ENCODE peak calls at places on chromosomes 2 and 18, in nine cellular contexts. G, P, K, W, R, Q, L, D and U are unnamed samples.

GRCh38 chr2:185921048-185921756 is 182.6 kb downstream of the FSIP2 start:
- DNase-seq in K (peak), Q (no peak), G (no peak), R (no peak), W (no peak), D (no peak), P (no peak), L (no peak), U (no peak)

GRCh38 chr18:74689251-74689650 is 91.6 kb downstream of the ZNF407 start:
- DNase-seq in K (no peak), D (peak), W (no peak), L (no peak), G (no peak), P (no peak), R (no peak), Q (peak), U (no peak)

GRCh38 chr2:68745006-68745405 is 10.4 kb downstream of the ARHGAP25 start:
- DNase-seq in G (no peak), P (no peak), R (peak), Q (no peak), L (peak), K (no peak), D (no peak), W (no peak), U (no peak)

GRCh38 chr2:96909651-96910050 is 39.8 kb upstream of the SEMA4C start:
- DNase-seq in D (no peak), P (no peak), Q (no peak), L (no peak), R (no peak), W (no peak), G (no peak), K (no peak), U (no peak)

GRCh38 chr2:36343601-36344000 is 12.0 kb upstream of the CRIM1 start:
- DNase-seq in D (no peak), G (no peak), R (no peak), W (no peak), L (no peak), Q (peak), K (no peak), P (no peak), U (no peak)

GRCh38 chr18:3151379-3152264 is 68.1 kb downstream of the MYOM1 start:
- DNase-seq in G (peak), W (peak), P (peak), D (peak), R (peak), Q (peak), L (no peak), K (peak), U (no peak)

GRCh38 chr2:46978696-46979095 is 63.1 kb upstream of the MCFD2 start:
- DNase-seq in P (no peak), G (no peak), W (no peak), K (no peak), D (no peak), R (peak), Q (no peak), L (no peak), U (no peak)

GRCh38 chr2:263022-263738 is 652 bp downstream of the SH3YL1 start:
- DNase-seq in W (no peak), K (no peak), Q (no peak), R (no peak), D (no peak), L (peak), G (no peak), P (peak), U (no peak)

DNA sequence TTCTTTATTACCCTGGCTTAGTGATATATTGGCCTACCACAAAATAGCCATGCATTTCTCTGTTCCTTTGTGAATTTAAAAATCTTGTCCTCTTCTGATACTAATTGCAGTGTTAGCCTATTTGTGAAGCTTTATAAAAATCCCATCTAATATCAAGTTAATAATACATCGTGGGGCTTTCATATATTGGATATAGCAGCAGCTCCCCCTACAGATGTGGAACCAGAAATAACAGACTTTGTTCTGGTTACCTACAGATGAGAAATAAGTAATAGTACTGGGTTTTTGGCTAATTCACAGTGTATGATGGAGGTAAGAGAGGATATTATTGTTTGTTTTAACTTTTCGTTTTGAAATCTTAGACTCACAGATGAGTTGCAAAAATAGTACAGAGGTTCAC is 1661.7 kb upstream of the PIK3C3 start:
- DNase-seq in L (no peak), W (no peak), K (no peak), G (no peak), R (no peak), P (no peak), D (peak), Q (no peak), U (no peak)
- TF ChIP-seq CTCF in L (no peak), W (no peak), K (no peak), G (no peak), R (no peak), P (peak), D (peak), Q (no peak), U (no peak)

DNA sequence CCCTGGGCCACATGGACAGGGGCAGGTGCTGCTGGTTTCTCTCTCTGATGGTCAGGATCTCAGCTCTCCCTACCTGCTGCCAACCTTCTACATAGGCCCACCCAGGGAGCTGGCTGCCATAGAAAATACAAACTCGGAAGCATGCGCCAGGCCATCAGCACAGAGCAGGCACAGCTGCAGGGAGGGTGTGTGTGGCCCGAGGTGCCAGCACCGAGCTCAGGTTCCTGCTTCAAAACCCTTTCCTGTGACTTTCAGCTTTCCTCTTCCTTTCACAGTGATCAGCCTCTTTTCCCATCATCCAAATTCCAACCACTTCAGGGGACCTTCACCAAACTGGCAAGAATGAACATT is 133.0 kb upstream of the ID2 start:
- DNase-seq in D (no peak), Q (no peak), R (no peak), W (no peak), L (peak), P (no peak), G (no peak), K (no peak), U (no peak)
- TF ChIP-seq CTCF in D (no peak), Q (no peak), R (no peak), W (no peak), L (no peak), P (no peak), G (no peak), K (no peak), U (no peak)

DNA sequence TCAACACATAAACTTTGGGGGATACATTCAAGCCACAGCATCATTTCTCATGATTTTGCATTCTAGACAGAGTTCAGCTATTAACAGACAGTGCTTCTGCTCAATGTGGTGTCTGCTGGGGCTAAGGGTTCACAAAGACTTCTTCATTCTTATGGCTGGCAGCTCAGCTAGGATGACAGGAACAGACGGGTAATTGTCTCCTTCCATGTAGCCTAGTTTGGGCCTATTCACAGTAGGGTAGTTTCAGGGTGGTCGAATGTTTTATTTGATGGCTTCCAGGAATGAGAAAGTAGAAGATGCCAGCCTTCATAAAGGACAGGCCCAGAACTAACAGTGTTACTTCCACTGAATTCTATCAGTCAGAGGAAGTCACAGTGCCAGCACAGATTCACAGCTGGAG is 26.0 kb upstream of the BCL2L11 start:
- DNase-seq in L (no peak), P (no peak), R (no peak), D (no peak), G (no peak), W (no peak), Q (no peak), K (no peak), U (no peak)
- TF ChIP-seq CTCF in L (no peak), P (no peak), R (no peak), D (no peak), G (no peak), W (no peak), Q (no peak), K (no peak), U (no peak)

GRCh38 chr2:38655441-38655840 is 10.5 kb upstream of the GALM start:
- DNase-seq in G (no peak), L (no peak), R (no peak), D (no peak), Q (no peak), K (no peak), P (no peak), W (no peak), U (no peak)
- TF ChIP-seq CTCF in G (no peak), L (no peak), R (no peak), D (no peak), Q (no peak), K (no peak), P (no peak), W (no peak), U (no peak)

GRCh38 chr2:105399207-105399861 is 483 bp upstream of the FHL2 start:
- DNase-seq in W (no peak), K (no peak), G (no peak), R (no peak), Q (no peak), L (no peak), D (no peak), P (no peak), U (no peak)
- TF ChIP-seq CTCF in W (peak), K (peak), G (no peak), R (no peak), Q (peak), L (peak), D (no peak), P (no peak), U (no peak)